ENCODE peak calls at places on chromosomes 7 and 10, in ten cellular contexts. Z is suprapubic skin, Q is colonic mucosa, L is GM10248, T is transverse colon, X is fibroblast of lung, O is fibroblast of pulmonary artery, W is WTC11, H is IMR-90, M is fibroblast of the aortic adventitia. I is an unnamed sample.
A peak's percentile ranks its signal among the peaks of the same experiment; 100 is the strongest.

GRCh38 chr10:75111367-75111905 is at the start of gene SAMD8:
- DNase-seq in T (peak; percentile 97), O (peak; percentile 96), Z (no peak), W (peak; percentile 98), Q (peak; percentile 94), H (peak; percentile 95), M (peak; percentile 96), L (peak; percentile 100), X (peak; percentile 91), I (peak; percentile 98)

GRCh38 chr10:118835682-118836326 is 81.0 kb upstream of the CACUL1 start:
- DNase-seq in W (no peak), H (no peak), Z (no peak), Q (peak; percentile 57), M (no peak), O (peak; percentile 40), L (no peak), T (peak; percentile 67), X (peak; percentile 57), I (no peak)

GRCh38 chr7:103447073-103447960 is 1.3 kb upstream of the SLC26A5 start:
- DNase-seq in Z (no peak), W (peak; percentile 76), T (peak; percentile 35), X (peak; percentile 31), Q (peak; percentile 60), M (peak; percentile 49), L (peak; percentile 62), H (peak; percentile 62), O (peak; percentile 58), I (peak; percentile 65)

GRCh38 chr10:61286695-61287094 is 166.5 kb downstream of the TMEM26 start:
- DNase-seq in M (no peak), W (no peak), X (no peak), O (no peak), Z (no peak), L (peak; percentile 39), H (no peak), Q (no peak), T (no peak), I (no peak)

GRCh38 chr10:10510179-10510578 is 507.5 kb upstream of the CELF2 start:
- DNase-seq in W (no peak), H (no peak), Q (no peak), T (no peak), Z (no peak), M (no peak), O (no peak), L (no peak), X (no peak), I (no peak)

GRCh38 chr7:74224511-74224832 is 14.7 kb downstream of the LAT2 start:
- DNase-seq in O (no peak), X (no peak), T (no peak), M (no peak), H (no peak), Z (no peak), W (no peak), L (no peak), Q (no peak), I (no peak)

GRCh38 chr7:27194002-27194352 is 5.9 kb downstream of the HOXA13 start:
- DNase-seq in L (no peak), T (no peak), M (no peak), Z (no peak), X (no peak), W (no peak), O (no peak), H (no peak), Q (no peak), I (no peak)

GRCh38 chr7:157122800-157123495 is 15.8 kb upstream of the UBE3C start:
- DNase-seq in H (no peak), Q (no peak), W (no peak), Z (no peak), X (no peak), O (no peak), M (no peak), L (no peak), T (no peak), I (no peak)

GRCh38 chr10:47042815-47043750 is 131.9 kb downstream of the PTPN20 start:
- DNase-seq in Z (no peak), Q (no peak), M (no peak), W (no peak), O (no peak), L (no peak), X (no peak), T (no peak), H (no peak), I (no peak)

DNA sequence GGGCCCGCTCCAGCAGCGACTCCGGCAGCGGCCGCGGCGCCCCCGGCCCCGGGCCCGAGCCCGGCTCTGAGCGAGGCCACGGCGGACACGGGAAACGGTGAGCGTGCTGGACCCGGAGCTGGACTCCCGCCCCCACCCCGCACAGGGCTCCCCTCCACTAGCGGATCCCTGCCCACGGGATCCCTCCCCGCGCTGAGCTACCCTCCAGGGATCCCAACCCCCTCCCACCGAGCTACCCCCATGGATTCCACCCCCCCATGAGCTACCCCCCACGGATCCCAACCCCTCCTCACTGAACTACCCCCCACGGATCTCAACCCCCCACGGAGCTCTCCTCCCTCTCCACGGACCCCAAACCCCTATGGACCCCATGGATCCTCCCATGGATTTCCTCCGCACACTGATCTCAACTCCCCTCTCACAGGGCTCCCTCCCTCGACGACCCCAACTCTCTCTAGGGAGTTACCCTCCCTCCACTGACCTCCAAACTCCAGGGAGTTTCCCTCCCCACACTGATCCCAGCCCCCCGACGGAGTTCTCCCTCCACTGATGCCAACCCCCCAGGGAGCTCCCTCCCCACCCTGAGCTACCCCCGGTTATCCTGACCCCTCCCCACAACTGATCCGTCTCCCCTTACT is 20.6 kb upstream of the HSPB1 start:
- DNase-seq in Z (no peak), H (no peak), O (no peak), M (no peak), L (no peak), W (no peak), X (no peak), Q (no peak), T (no peak), I (no peak)
- TF ChIP-seq CTCF in Z (no peak), H (no peak), O (no peak), M (no peak), L (no peak), W (no peak), X (no peak), Q (no peak), T (no peak), I (no peak)

DNA sequence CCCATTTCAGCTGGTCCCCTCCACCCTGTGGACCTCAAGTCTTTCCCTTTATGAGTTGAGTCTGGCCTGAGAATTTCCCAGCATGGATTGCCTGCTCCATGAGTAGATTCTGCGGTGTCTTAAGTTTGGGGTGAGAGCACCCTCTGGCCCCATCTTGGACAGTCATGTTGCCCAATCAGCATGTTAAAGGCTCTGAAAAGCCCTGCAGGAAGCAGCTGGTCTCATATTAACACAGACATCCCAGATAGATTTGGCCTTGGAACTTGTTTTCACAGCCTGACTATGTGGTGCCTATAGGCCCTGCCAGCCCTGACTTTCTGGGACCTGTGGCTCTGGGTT is 15.5 kb upstream of the SLC29A3 start:
- DNase-seq in T (no peak), X (no peak), L (no peak), Z (no peak), W (no peak), H (no peak), Q (no peak), O (no peak), M (no peak), I (no peak)
- TF ChIP-seq CTCF in T (no peak), X (no peak), L (no peak), Z (no peak), W (no peak), H (no peak), Q (no peak), O (no peak), M (no peak), I (no peak)

DNA sequence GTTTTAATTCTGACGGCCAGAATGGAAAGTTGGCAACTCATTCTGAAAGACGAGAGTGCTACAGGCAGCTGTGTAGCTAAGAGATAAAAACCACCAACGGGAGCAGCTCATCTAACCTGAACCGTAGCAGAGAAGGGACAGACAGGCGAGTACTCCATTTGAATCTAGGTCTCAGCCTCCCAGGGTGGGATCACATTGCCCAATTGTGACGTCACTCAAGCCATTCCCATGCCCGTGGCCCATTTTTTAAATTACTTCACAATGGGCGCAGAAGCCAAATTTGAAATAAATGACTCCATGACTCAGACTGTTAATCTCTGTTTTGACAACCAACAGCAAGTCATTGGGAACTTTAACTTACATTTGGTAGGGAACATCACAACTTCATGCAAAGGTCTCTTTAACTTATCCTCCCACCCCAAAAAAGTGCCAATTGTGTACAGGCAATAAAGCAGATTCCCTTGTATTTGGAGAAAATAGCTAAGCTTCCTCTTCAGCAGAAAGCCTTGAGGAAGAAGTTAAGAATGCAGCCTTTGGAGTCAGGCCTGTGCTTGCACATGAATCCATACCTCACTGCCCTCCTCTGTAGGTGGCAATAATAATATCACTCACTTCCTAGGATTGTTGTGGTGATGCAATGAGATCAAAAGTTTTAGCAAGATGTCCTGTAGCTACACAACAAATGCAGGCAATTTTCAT is 93.2 kb upstream of the KIF5B start:
- DNase-seq in T (peak; percentile 35), X (peak; percentile 95), M (peak; percentile 99), Q (peak; percentile 46), O (peak; percentile 98), L (peak; percentile 83), Z (peak; percentile 84), W (no peak), H (peak; percentile 87), I (no peak)
- TF ChIP-seq CTCF in T (no peak), X (no peak), M (peak; percentile 23), Q (no peak), O (peak; percentile 1), L (no peak), Z (no peak), W (no peak), H (no peak), I (no peak)

GRCh38 chr7:77450613-77451012 is 34.5 kb upstream of the GSAP start:
- DNase-seq in O (no peak), T (no peak), M (no peak), Z (no peak), X (no peak), Q (no peak), L (no peak), W (no peak), H (no peak), I (no peak)

GRCh38 chr7:77444123-77444522 is 28.0 kb upstream of the GSAP start:
- DNase-seq in H (peak; percentile 75), M (no peak), X (peak; percentile 70), W (no peak), T (no peak), L (no peak), Z (no peak), Q (no peak), O (peak; percentile 36), I (no peak)

GRCh38 chr7:77450054-77450453 is 33.9 kb upstream of the GSAP start:
- DNase-seq in M (peak; percentile 34), O (peak; percentile 28), X (peak; percentile 51), H (peak; percentile 54), Z (no peak), Q (no peak), L (no peak), T (no peak), W (no peak), I (no peak)

GRCh38 chr7:77442631-77443420 is 26.7 kb upstream of the GSAP start:
- DNase-seq in H (peak; percentile 50), Q (no peak), O (peak; percentile 53), X (peak; percentile 61), M (no peak), T (no peak), Z (no peak), W (no peak), L (no peak), I (no peak)

DNA sequence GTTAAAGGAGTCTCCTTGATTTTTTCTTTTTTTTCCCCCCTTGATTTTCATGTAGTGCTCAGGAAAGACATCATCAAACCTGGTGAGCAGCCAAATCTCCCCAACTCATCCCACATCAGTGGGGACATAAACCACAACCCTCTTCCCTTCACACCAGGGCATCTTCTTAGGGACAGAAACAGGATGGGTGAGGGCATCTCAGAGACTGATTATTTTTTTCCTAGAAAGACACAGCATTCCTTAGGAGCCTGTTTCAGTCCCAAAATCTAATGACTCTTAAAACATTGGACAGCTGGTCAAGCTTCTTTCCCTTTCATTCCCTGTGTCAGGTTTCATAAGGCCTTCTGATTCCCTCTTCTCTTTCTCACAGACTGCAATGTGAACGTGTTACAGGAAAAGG is 31.5 kb upstream of the GSAP start:
- DNase-seq in O (no peak), Q (no peak), M (no peak), L (no peak), X (no peak), T (no peak), W (no peak), H (no peak), Z (no peak), I (no peak)
- TF ChIP-seq CTCF in O (no peak), Q (no peak), M (no peak), L (no peak), X (no peak), T (no peak), W (no peak), H (no peak), Z (no peak), I (no peak)